ENCODE peak calls at places on chromosomes 12 and 14, in five cellular contexts. One of them, this sample, is unnamed.

GRCh38 chr12:13425766-13426165 is 229.2 kb downstream of the EMP1 start:
- DNase-seq in DMS 273 treated with DMSO at 0.1 percent for 48 hours: no peak
- DNase-seq in astrocyte: peak
- DNase-seq in hippocampal formation: no peak
- DNase-seq in M059J: peak
- DNase-seq in this sample: no peak

GRCh38 chr14:104749958-104750529 is 2.9 kb upstream of the SIVA1 start:
- DNase-seq in DMS 273 treated with DMSO at 0.1 percent for 48 hours: no peak
- DNase-seq in hippocampal formation: no peak
- DNase-seq in M059J: peak
- DNase-seq in astrocyte: no peak
- DNase-seq in this sample: no peak

GRCh38 chr12:120720234-120720968 is 5.2 kb upstream of the ACADS start:
- DNase-seq in M059J: peak
- DNase-seq in DMS 273 treated with DMSO at 0.1 percent for 48 hours: no peak
- DNase-seq in hippocampal formation: peak
- DNase-seq in astrocyte: peak
- DNase-seq in this sample: no peak

GRCh38 chr14:56081139-56081538 is 37.1 kb upstream of the PELI2 start:
- DNase-seq in DMS 273 treated with DMSO at 0.1 percent for 48 hours: no peak
- DNase-seq in astrocyte: no peak
- DNase-seq in hippocampal formation: no peak
- DNase-seq in M059J: no peak
- DNase-seq in this sample: no peak

GRCh38 chr12:100185361-100185894 is 15.2 kb upstream of the ACTR6 start:
- DNase-seq in astrocyte: no peak
- DNase-seq in hippocampal formation: peak
- DNase-seq in DMS 273 treated with DMSO at 0.1 percent for 48 hours: no peak
- DNase-seq in M059J: no peak
- DNase-seq in this sample: no peak

GRCh38 chr14:88987516-88987915 is 163.1 kb downstream of the TTC8 start:
- DNase-seq in astrocyte: peak
- DNase-seq in hippocampal formation: no peak
- DNase-seq in M059J: peak
- DNase-seq in DMS 273 treated with DMSO at 0.1 percent for 48 hours: no peak
- DNase-seq in this sample: no peak

GRCh38 chr12:121812320-121812871 is 8.6 kb downstream of the SETD1B start:
- DNase-seq in M059J: no peak
- DNase-seq in astrocyte: peak
- DNase-seq in DMS 273 treated with DMSO at 0.1 percent for 48 hours: no peak
- DNase-seq in hippocampal formation: no peak
- DNase-seq in this sample: no peak

GRCh38 chr14:99230271-99231141 is 41.5 kb downstream of the BCL11B start:
- DNase-seq in DMS 273 treated with DMSO at 0.1 percent for 48 hours: no peak
- DNase-seq in M059J: no peak
- DNase-seq in astrocyte: no peak
- DNase-seq in hippocampal formation: no peak
- DNase-seq in this sample: no peak

GRCh38 chr14:100443643-100444042 is 120.5 kb downstream of the SLC25A47 start:
- DNase-seq in astrocyte: peak
- DNase-seq in DMS 273 treated with DMSO at 0.1 percent for 48 hours: no peak
- DNase-seq in hippocampal formation: no peak
- DNase-seq in M059J: peak
- DNase-seq in this sample: no peak

GRCh38 chr14:21990116-21990515 is 316.5 kb upstream of the OR4E1 start:
- DNase-seq in M059J: no peak
- DNase-seq in astrocyte: no peak
- DNase-seq in hippocampal formation: no peak
- DNase-seq in DMS 273 treated with DMSO at 0.1 percent for 48 hours: no peak
- DNase-seq in this sample: no peak

GRCh38 chr14:48275301-48275700 is 599.9 kb upstream of the MDGA2 start:
- DNase-seq in astrocyte: no peak
- DNase-seq in DMS 273 treated with DMSO at 0.1 percent for 48 hours: no peak
- DNase-seq in M059J: peak
- DNase-seq in hippocampal formation: peak
- DNase-seq in this sample: no peak